ENCODE peak calls at places on chromosomes 7 and 10, in ten cellular contexts. K is cardiac muscle cell; C is CD8-positive, alpha-beta T cell; A is adipocyte; Z is fibroblast of the aortic adventitia; U is esophagus squamous epithelium; S is aorta; R is tibial nerve; Q is AG04450; J is BE2C. O is an unnamed sample.
A peak's percentile ranks its signal among the peaks of the same experiment; 100 is the strongest.

GRCh38 chr7:87506243-87507180 is 31.0 kb upstream of the ABCB4 start:
- DNase-seq in K (no peak), C (no peak), A (peak; percentile 63), Z (peak; percentile 31), U (no peak), S (no peak), R (no peak), Q (peak; percentile 15), J (no peak), O (no peak)

GRCh38 chr10:67603086-67603485 is 92.9 kb downstream of the CTNNA3 start:
- DNase-seq in K (no peak), C (no peak), A (no peak), Z (no peak), U (no peak), S (no peak), R (no peak), Q (no peak), J (no peak), O (no peak)

GRCh38 chr7:106618480-106618879 is 42.5 kb downstream of the CCDC71L start:
- DNase-seq in K (peak; percentile 57), C (no peak), A (peak; percentile 71), Z (peak; percentile 86), U (no peak), S (no peak), R (no peak), Q (no peak), J (no peak), O (no peak)

GRCh38 chr7:99036531-99037175 is 107.3 kb downstream of the SMURF1 start:
- DNase-seq in K (peak; percentile 25), C (no peak), A (peak; percentile 25), Z (peak; percentile 96), U (no peak), S (peak; percentile 71), R (peak; percentile 39), Q (no peak), J (peak; percentile 49), O (no peak)

GRCh38 chr7:92313055-92313454 is 67.3 kb downstream of the ANKIB1 start:
- DNase-seq in K (no peak), C (no peak), A (no peak), Z (no peak), U (no peak), S (no peak), R (no peak), Q (no peak), J (no peak), O (no peak)

GRCh38 chr10:11204355-11204879 is 186.7 kb downstream of the CELF2 start:
- DNase-seq in K (no peak), C (peak; percentile 45), A (no peak), Z (no peak), U (no peak), S (no peak), R (no peak), Q (no peak), J (no peak), O (no peak)

GRCh38 chr7:45646996-45647411 is 72.8 kb downstream of the ADCY1 start:
- DNase-seq in K (peak; percentile 6), C (no peak), A (no peak), Z (no peak), U (no peak), S (no peak), R (no peak), Q (no peak), J (no peak), O (no peak)

GRCh38 chr10:20596911-20597310 is 300.2 kb downstream of the NEBL start:
- DNase-seq in K (peak; percentile 66), C (no peak), A (no peak), Z (peak; percentile 37), U (no peak), S (no peak), R (no peak), Q (no peak), J (no peak), O (no peak)

GRCh38 chr7:159015081-159015893 is 129.4 kb downstream of the VIPR2 start:
- DNase-seq in K (peak; percentile 36), C (no peak), A (peak; percentile 5), Z (peak; percentile 1), U (no peak), S (peak; percentile 80), R (peak; percentile 59), Q (no peak), J (no peak), O (no peak)

GRCh38 chr10:129047001-129047400 is 420.0 kb upstream of the MGMT start:
- DNase-seq in K (no peak), C (no peak), A (no peak), Z (peak; percentile 45), U (no peak), S (no peak), R (no peak), Q (no peak), J (no peak), O (no peak)

GRCh38 chr10:62919776-62920175 is 103.6 kb upstream of the EGR2 start:
- DNase-seq in K (no peak), C (no peak), A (no peak), Z (peak; percentile 67), U (no peak), S (no peak), R (no peak), Q (no peak), J (no peak), O (no peak)

GRCh38 chr10:48639646-48640045 is 34.8 kb upstream of the ARHGAP22 start:
- DNase-seq in K (no peak), C (no peak), A (no peak), Z (peak; percentile 59), U (no peak), S (no peak), R (no peak), Q (no peak), J (no peak), O (no peak)

GRCh38 chr7:28536259-28536658 is 123.9 kb downstream of the CREB5 start:
- DNase-seq in K (peak; percentile 42), C (no peak), A (no peak), Z (peak; percentile 18), U (no peak), S (no peak), R (no peak), Q (no peak), J (no peak), O (no peak)

GRCh38 chr10:28970231-28970630 is 292.9 kb downstream of the BAMBI start:
- DNase-seq in K (no peak), C (no peak), A (peak; percentile 5), Z (peak; percentile 81), U (no peak), S (no peak), R (no peak), Q (no peak), J (no peak), O (no peak)

GRCh38 chr10:77016278-77016815 is 621.3 kb downstream of the KCNMA1 start:
- DNase-seq in K (no peak), C (no peak), A (no peak), Z (peak; percentile 56), U (no peak), S (no peak), R (no peak), Q (no peak), J (no peak), O (no peak)

GRCh38 chr7:43314379-43315158 is 202.1 kb downstream of the HECW1 start:
- DNase-seq in K (no peak), C (no peak), A (no peak), Z (no peak), U (no peak), S (no peak), R (no peak), Q (no peak), J (no peak), O (no peak)

GRCh38 chr10:30330512-30331168 is 18.4 kb downstream of the MTPAP start:
- DNase-seq in K (no peak), C (no peak), A (no peak), Z (no peak), U (no peak), S (no peak), R (no peak), Q (no peak), J (no peak), O (no peak)

GRCh38 chr7:41940760-41941343 is 238.0 kb upstream of the INHBA start:
- DNase-seq in K (peak; percentile 84), C (peak; percentile 29), A (peak; percentile 89), Z (peak; percentile 86), U (no peak), S (peak; percentile 71), R (peak; percentile 69), Q (no peak), J (peak; percentile 52), O (peak; percentile 31)

DNA sequence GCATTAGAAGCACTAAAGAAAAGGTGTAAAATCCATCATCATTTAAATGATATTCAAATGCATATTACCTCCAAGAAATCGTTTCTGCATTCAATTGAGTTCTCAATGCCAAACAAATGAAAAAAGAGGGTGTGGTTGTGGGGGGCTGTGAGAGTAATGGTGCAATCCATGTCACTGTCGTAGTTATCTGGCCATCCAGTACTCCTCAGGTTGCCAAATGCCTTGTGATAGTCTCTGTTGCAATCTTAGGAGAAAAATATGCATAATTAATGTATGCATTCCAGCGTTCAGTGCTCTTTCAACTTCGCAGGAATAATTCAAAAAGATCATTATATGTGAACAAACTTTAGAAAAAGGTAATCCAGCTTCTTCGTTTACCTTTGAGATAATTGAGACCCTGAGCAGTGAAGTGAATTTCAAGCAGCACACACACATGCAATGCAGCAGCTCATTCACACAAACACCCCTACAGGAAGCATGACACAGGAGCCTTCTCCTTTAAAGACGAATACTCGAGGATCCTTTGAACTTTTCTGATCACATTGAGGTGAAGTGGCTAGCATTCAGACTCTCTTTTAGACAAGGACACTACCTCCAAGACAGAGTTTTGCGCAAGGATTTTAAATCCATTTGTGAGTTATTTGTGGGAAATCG is 73.4 kb downstream of the OR13A1 start:
- DNase-seq in K (no peak), C (no peak), A (peak; percentile 4), Z (no peak), U (no peak), S (no peak), R (no peak), Q (no peak), J (no peak), O (peak; percentile 31)
- H3K4me3 ChIP-seq in K (no peak overlapping the region), C (no peak overlapping the region), A (no peak overlapping the region), Z (no peak overlapping the region), U (no peak overlapping the region), S (no peak overlapping the region), R (no peak overlapping the region), Q (no peak overlapping the region), J (no peak overlapping the region), O (no peak overlapping the region)

GRCh38 chr7:151006590-151007300 is 15.9 kb downstream of the NOS3 start:
- DNase-seq in K (no peak), C (no peak), A (no peak), Z (no peak), U (no peak), S (peak; percentile 47), R (no peak), Q (no peak), J (no peak), O (no peak)
- H3K4me3 ChIP-seq in K (no peak overlapping the region), C (no peak overlapping the region), A (no peak overlapping the region), Z (no peak overlapping the region), U (no peak overlapping the region), S (no peak overlapping the region), R (no peak overlapping the region), Q (no peak overlapping the region), J (no peak overlapping the region), O (no peak overlapping the region)

GRCh38 chr7:120272261-120272895 is 597 bp upstream of the KCND2 start:
- DNase-seq in K (peak; percentile 70), C (no peak), A (peak; percentile 79), Z (peak; percentile 82), U (no peak), S (no peak), R (no peak), Q (peak; percentile 16), J (no peak), O (peak; percentile 23)
- H3K4me3 ChIP-seq in K (peak overlapping the region; percentile 35), C (no peak overlapping the region), A (peak overlapping the region; percentile 93), Z (peak overlapping the region; percentile 80), U (peak overlapping the region; percentile 63), S (peak overlapping the region; percentile 72), R (peak overlapping the region; percentile 52), Q (peak overlapping the region; percentile 61), J (peak overlapping the region; percentile 35), O (no peak overlapping the region)

GRCh38 chr7:95476072-95476845 is 9.5 kb upstream of the ASB4 start:
- DNase-seq in K (no peak), C (no peak), A (no peak), Z (no peak), U (no peak), S (no peak), R (no peak), Q (no peak), J (no peak), O (no peak)
- H3K4me3 ChIP-seq in K (no peak overlapping the region), C (no peak overlapping the region), A (no peak overlapping the region), Z (no peak overlapping the region), U (no peak overlapping the region), S (no peak overlapping the region), R (no peak overlapping the region), Q (no peak overlapping the region), J (no peak overlapping the region), O (no peak overlapping the region)

O was measured in Jurkat, Clone E6-1.